ENCODE peak calls at places on chromosomes 4 and X, in five cellular contexts. R, E, P, K and S are unnamed samples.

GRCh38 chr4:42541647-42542046 is 115.3 kb downstream of the ATP8A1 start:
- DNase-seq in R (no peak), E (no peak), P (no peak), K (no peak), S (no peak)

GRCh38 chr4:76212851-76213414 is 691 bp downstream of the SCARB2 start:
- DNase-seq in R (no peak), E (no peak), P (no peak), K (no peak), S (peak; percentile 44)

GRCh38 chrX:24294619-24295018 is 19.2 kb downstream of the SUPT20HL2 start:
- DNase-seq in R (no peak), E (no peak), P (no peak), K (no peak), S (peak; percentile 59)

GRCh38 chr4:116913451-116913850 is 171.9 kb downstream of the TRAM1L1 start:
- DNase-seq in R (no peak), E (no peak), P (no peak), K (no peak), S (no peak)

GRCh38 chr4:766559-767283 is 59.2 kb downstream of the CPLX1 start:
- DNase-seq in R (peak; percentile 68), E (no peak), P (no peak), K (no peak), S (no peak)

GRCh38 chrX:120308558-120308957 is 2.7 kb downstream of the TMEM255A start:
- DNase-seq in R (no peak), E (no peak), P (no peak), K (no peak), S (no peak)

GRCh38 chrX:43349363-43349762 is 306.7 kb upstream of the MAOA start:
- DNase-seq in R (no peak), E (no peak), P (no peak), K (peak; percentile 20), S (peak; percentile 22)

GRCh38 chr4:68152411-68152810 is 22.7 kb upstream of the TMPRSS11F start:
- DNase-seq in R (no peak), E (no peak), P (no peak), K (peak; percentile 9), S (no peak)

GRCh38 chr4:27001398-27002164 is 140.9 kb downstream of the STIM2 start:
- DNase-seq in R (no peak), E (no peak), P (no peak), K (no peak), S (no peak)

GRCh38 chr4:27000122-27000521 is 139.5 kb downstream of the STIM2 start:
- DNase-seq in R (no peak), E (no peak), P (no peak), K (no peak), S (no peak)

GRCh38 chr4:26999689-27000088 is 139.0 kb downstream of the STIM2 start:
- DNase-seq in R (no peak), E (no peak), P (no peak), K (no peak), S (no peak)

GRCh38 chr4:27003602-27004238 is 143.1 kb downstream of the STIM2 start:
- DNase-seq in R (no peak), E (no peak), P (no peak), K (no peak), S (no peak)

GRCh38 chr4:27000820-27001219 is 140.2 kb downstream of the STIM2 start:
- DNase-seq in R (no peak), E (no peak), P (no peak), K (no peak), S (no peak)
- TF ChIP-seq CTCF in R (no peak), E (no peak), P (peak; percentile 11), K (peak; percentile 31), S (no peak)

GRCh38 chr4:153276966-153277365 is 67.5 kb upstream of the MND1 start:
- DNase-seq in R (no peak), E (peak; percentile 65), P (no peak), K (no peak), S (peak; percentile 28)
- H3K36me3 ChIP-seq in R (peaks cover 7% of the 10 kb centered on the region), E (no peaks in the 10 kb centered on the region), P (peaks cover 7% of the 10 kb centered on the region), K (no peaks in the 10 kb centered on the region), S (no peaks in the 10 kb centered on the region)

GRCh38 chr4:109795059-109795458 is 6.7 kb downstream of the CFI start:
- DNase-seq in R (peak; percentile 59), E (no peak), P (no peak), K (no peak), S (no peak)
- H3K9me3 ChIP-seq in R (no peaks in the 10 kb centered on the region), E (peaks cover 24% of the 10 kb centered on the region), P (peaks cover 6% of the 10 kb centered on the region), K (no peaks in the 10 kb centered on the region), S (no peaks in the 10 kb centered on the region)

DNA sequence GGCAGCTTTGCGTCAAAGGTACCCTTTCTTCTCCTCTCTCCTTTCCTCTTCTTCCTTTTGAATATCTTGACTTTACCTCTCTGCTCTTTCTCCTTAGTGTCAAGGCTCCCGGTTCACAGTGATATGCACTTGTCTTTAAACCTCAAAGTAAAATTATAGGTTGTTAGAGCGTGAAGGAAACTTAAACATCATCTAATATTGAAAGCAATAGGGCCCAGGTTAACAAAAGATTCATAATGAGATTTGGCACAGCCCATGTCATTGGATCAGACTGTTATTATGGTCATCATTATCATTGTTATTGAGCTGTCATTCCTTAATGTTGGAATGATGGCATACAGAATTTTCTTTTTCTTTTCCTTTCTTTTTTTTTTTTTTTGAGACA is 32.5 kb downstream of the FTHL17 start:
- DNase-seq in R (no peak), E (no peak), P (no peak), K (no peak), S (no peak)
- TF ChIP-seq CTCF in R (no peak), E (no peak), P (no peak), K (no peak), S (no peak)

GRCh38 chr4:103168993-103169392 is 29.1 kb downstream of the CENPE start:
- DNase-seq in R (no peak), E (no peak), P (no peak), K (no peak), S (no peak)

DNA sequence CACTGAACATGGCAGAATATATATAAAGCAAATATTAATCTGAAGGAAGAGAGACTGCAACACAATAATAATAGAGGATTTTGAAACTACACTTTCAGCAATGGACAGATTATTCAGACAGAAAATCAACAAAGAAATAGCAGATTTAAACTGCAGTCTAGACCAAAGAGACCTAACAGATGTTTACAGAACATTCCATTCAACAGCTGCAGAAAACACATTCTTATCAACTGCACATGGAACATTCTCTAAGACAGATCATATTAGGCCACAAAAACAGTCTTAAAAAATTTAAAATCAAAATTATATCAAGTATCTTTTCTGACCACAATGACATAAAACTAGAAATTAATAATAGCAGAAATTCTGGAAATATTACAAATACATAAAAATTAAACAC is 27.1 kb downstream of the CENPE start:
- DNase-seq in R (no peak), E (no peak), P (no peak), K (no peak), S (no peak)
- H3K36me3 ChIP-seq in R (peaks cover 9% of the 10 kb centered on the region), E (no peaks in the 10 kb centered on the region), P (no peaks in the 10 kb centered on the region), K (peaks cover 69% of the 10 kb centered on the region), S (no peaks in the 10 kb centered on the region)